ENCODE peak calls at places on chromosome 2, in five cellular contexts. G is fibroblast of mammary gland, J is upper lobe of right lung, V is bronchial epithelial cell, T is HFF-Myc. P is an unnamed sample.

GRCh38 chr2:72144746-72145657 is 2.7 kb downstream of the CYP26B1 start:
- DNase-seq in G (no peak), J (peak; percentile 71), V (no peak), T (no peak), P (no peak)

GRCh38 chr2:144099340-144099739 is 420.6 kb downstream of the ZEB2 start:
- DNase-seq in G (no peak), J (no peak), V (no peak), T (no peak), P (no peak)

GRCh38 chr2:186256540-186256939 is 229.5 kb upstream of the ZC3H15 start:
- DNase-seq in G (peak; percentile 61), J (no peak), V (peak; percentile 46), T (peak; percentile 25), P (no peak)

GRCh38 chr2:219689676-219690628 is 62.5 kb downstream of the SLC4A3 start:
- DNase-seq in G (peak; percentile 77), J (no peak), V (peak; percentile 76), T (no peak), P (no peak)

GRCh38 chr2:176151199-176152099 is at the start of gene HOXD4:
- DNase-seq in G (no peak), J (no peak), V (no peak), T (no peak), P (no peak)

GRCh38 chr2:4295680-4296079 is 592.3 kb downstream of the DCDC2C start:
- DNase-seq in G (no peak), J (no peak), V (no peak), T (no peak), P (no peak)

GRCh38 chr2:88671786-88672427 is 19.6 kb upstream of the RPIA start:
- DNase-seq in G (peak; percentile 71), J (no peak), V (peak; percentile 62), T (peak; percentile 42), P (no peak)

GRCh38 chr2:215626063-215626462 is 190.2 kb upstream of the FN1 start:
- DNase-seq in G (no peak), J (no peak), V (no peak), T (no peak), P (no peak)

GRCh38 chr2:71742953-71743601 is 289.7 kb downstream of the DYSF start:
- DNase-seq in G (peak; percentile 94), J (no peak), V (peak; percentile 60), T (peak; percentile 98), P (peak; percentile 87)

GRCh38 chr2:240881913-240882312 is 13.3 kb downstream of the AGXT start:
- DNase-seq in G (no peak), J (no peak), V (no peak), T (no peak), P (no peak)

GRCh38 chr2:174365583-174365982 is 29.9 kb upstream of the SCRN3 start:
- DNase-seq in G (no peak), J (no peak), V (no peak), T (no peak), P (no peak)

GRCh38 chr2:30807249-30807648 is at the start of gene CAPN13:
- DNase-seq in G (no peak), J (no peak), V (peak; percentile 73), T (no peak), P (no peak)

GRCh38 chr2:176527141-176527901 is 258.1 kb downstream of the MTX2 start:
- DNase-seq in G (peak; percentile 90), J (no peak), V (no peak), T (peak; percentile 92), P (no peak)

GRCh38 chr2:178731300-178731699 is 75.9 kb downstream of the TTN start:
- DNase-seq in G (no peak), J (no peak), V (no peak), T (no peak), P (no peak)

GRCh38 chr2:208147759-208148158 is 1.8 kb upstream of the CRYGB start:
- DNase-seq in G (no peak), J (no peak), V (no peak), T (no peak), P (no peak)

GRCh38 chr2:201440182-201440581 is 11.1 kb downstream of the TRAK2 start:
- DNase-seq in G (no peak), J (no peak), V (peak; percentile 88), T (no peak), P (no peak)

GRCh38 chr2:54348672-54349071 is 92.6 kb upstream of the TSPYL6 start:
- DNase-seq in G (no peak), J (no peak), V (no peak), T (no peak), P (no peak)

GRCh38 chr2:63053889-63054725 is 3.5 kb downstream of the OTX1 start:
- DNase-seq in G (no peak), J (no peak), V (no peak), T (no peak), P (no peak)

GRCh38 chr2:84038866-84039265 is 420.2 kb downstream of the SUCLG1 start:
- DNase-seq in G (no peak), J (no peak), V (no peak), T (no peak), P (no peak)

GRCh38 chr2:84040281-84040680 is 418.8 kb downstream of the SUCLG1 start:
- DNase-seq in G (no peak), J (no peak), V (no peak), T (no peak), P (no peak)

GRCh38 chr2:84041494-84041893 is 417.6 kb downstream of the SUCLG1 start:
- DNase-seq in G (no peak), J (no peak), V (no peak), T (no peak), P (no peak)
- TF ChIP-seq CTCF in G (no peak), J (no peak), V (no peak), T (no peak), P (no peak)

DNA sequence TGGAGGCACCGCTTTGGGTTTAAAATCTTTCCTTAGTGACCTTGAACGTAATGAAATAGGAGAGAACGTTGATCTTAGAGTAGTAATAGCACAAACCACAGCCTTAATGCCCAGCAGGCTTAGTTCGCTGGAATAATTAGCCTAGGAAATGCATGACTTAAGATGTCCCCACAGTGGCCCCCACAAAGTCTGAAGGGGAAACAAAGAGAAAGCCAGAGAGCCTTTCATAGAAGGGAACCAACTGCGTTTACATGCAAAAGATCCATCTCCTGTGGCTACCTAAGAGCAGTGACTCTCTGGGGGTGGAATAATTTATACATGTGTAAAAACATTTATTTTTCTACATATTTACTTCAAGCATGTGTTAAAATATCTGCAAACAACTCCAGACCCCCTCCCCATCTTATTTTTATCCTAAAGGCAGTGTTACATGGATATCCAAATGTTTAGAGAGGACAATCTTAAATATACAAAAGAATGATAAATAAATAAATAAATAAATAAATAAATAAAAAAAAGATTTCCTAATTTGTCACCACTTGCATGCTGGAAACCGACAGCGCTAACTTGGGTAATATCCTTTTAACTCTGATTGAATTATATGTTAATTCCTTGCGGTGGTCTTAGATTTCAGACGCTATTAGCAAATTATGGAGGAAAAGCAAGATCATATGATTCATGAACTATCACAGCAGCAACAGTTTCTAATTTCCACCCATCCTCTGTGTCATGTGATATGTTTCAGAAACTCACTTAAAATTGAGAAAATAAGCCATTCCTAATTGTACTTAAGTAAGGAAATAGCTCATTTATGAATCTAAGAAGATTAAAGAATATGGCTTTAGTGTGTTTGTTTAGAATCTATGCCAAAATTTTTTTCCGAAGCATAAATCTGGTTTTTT is 23.4 kb upstream of the CYP1B1 start:
- DNase-seq in G (peak; percentile 16), J (no peak), V (no peak), T (no peak), P (no peak)
- H3K4me3 ChIP-seq in G (no peak overlapping the region), J (peak overlapping the region; percentile 37), V (no peak overlapping the region), T (no peak overlapping the region), P (no peak overlapping the region)

GRCh38 chr2:97718942-97719341 is 5.6 kb downstream of the ZAP70 start:
- DNase-seq in G (no peak), J (peak; percentile 25), V (no peak), T (no peak), P (no peak)

GRCh38 chr2:97718051-97718882 is 4.9 kb downstream of the ZAP70 start:
- DNase-seq in G (no peak), J (peak; percentile 56), V (no peak), T (no peak), P (no peak)

GRCh38 chr2:97719362-97720155 is 6.2 kb downstream of the ZAP70 start:
- DNase-seq in G (no peak), J (no peak), V (no peak), T (no peak), P (no peak)

GRCh38 chr2:97722227-97722626 is 8.9 kb downstream of the ZAP70 start:
- DNase-seq in G (no peak), J (no peak), V (no peak), T (no peak), P (no peak)

DNA sequence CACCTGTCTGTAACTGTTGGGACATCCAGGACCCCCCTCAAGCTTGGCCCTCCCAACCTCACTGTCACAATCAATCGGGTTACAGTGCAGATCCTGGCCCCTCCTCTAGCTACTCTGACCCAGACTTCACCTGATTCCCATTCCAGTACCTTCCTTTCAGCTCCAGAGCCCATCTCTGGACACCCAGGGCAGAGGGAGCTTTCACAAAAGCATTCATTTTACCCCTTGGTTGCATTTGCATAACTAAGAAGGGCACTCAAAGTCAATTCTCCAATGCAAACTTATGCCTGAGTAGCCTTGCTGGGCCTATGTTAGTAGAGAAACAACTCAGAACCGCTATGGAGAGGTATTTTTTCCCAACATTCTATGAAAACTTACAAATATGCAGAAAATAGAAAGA is 7.4 kb downstream of the ZAP70 start:
- DNase-seq in G (no peak), J (no peak), V (no peak), T (no peak), P (no peak)
- TF ChIP-seq CTCF in G (no peak), J (no peak), V (no peak), T (no peak), P (no peak)

GRCh38 chr2:98893871-98894270 is 42.2 kb downstream of the CRACDL start:
- DNase-seq in G (no peak), J (peak; percentile 38), V (no peak), T (no peak), P (no peak)
- H3K4me3 ChIP-seq in G (no peak overlapping the region), J (no peak overlapping the region), V (no peak overlapping the region), T (no peak overlapping the region), P (no peak overlapping the region)

GRCh38 chr2:26184555-26185303 is 11.8 kb downstream of the GAREM2 start:
- DNase-seq in G (peak; percentile 77), J (peak; percentile 92), V (peak; percentile 34), T (no peak), P (no peak)
- TF ChIP-seq CTCF in G (peak; percentile 36), J (peak; percentile 63), V (peak; percentile 70), T (peak; percentile 30), P (peak; percentile 30)

GRCh38 chr2:96264086-96264485 is 1.7 kb downstream of the TMEM127 start:
- DNase-seq in G (peak; percentile 34), J (no peak), V (no peak), T (no peak), P (no peak)
- H3K4me3 ChIP-seq in G (peak overlapping the region; percentile 87), J (peak overlapping the region; percentile 93), V (no peak overlapping the region), T (peak overlapping the region; percentile 95), P (peak overlapping the region; percentile 92)

P was measured in BJ.